ENCODE peak calls at places on chromosomes 13 and 19, in six cellular contexts. M is heart left ventricle, N is Panc1, L is testis, I is left lung, J is suprapubic skin. V is an unnamed sample.

GRCh38 chr19:19279062-19279612 is 6.0 kb upstream of the TM6SF2 start:
- DNase-seq in N (no peak), I (no peak), L (no peak), J (no peak), M (no peak), V (no peak)

GRCh38 chr19:1566392-1567115 is 1.6 kb downstream of the MEX3D start:
- DNase-seq in N (no peak), M (no peak), J (peak), L (peak), I (peak), V (peak)

GRCh38 chr13:74027161-74027779 is 106.9 kb downstream of the KLF12 start:
- DNase-seq in I (no peak), J (no peak), L (no peak), N (no peak), M (no peak), V (no peak)

GRCh38 chr19:7137120-7137519 is 67.6 kb downstream of the ZNF557 start:
- DNase-seq in N (no peak), J (no peak), M (no peak), L (peak), I (no peak), V (no peak)

GRCh38 chr13:28744091-28744536 is 25.3 kb upstream of the SLC46A3 start:
- DNase-seq in L (no peak), I (peak), M (no peak), J (no peak), N (no peak), V (no peak)

GRCh38 chr19:15532779-15533521 is 24.6 kb downstream of the CYP4F22 start:
- DNase-seq in M (no peak), I (no peak), N (no peak), J (no peak), L (no peak), V (no peak)

GRCh38 chr13:38783992-38784875 is 97.4 kb downstream of the FREM2 start:
- DNase-seq in L (no peak), M (peak), I (no peak), J (no peak), N (no peak), V (no peak)

GRCh38 chr13:57629821-57630235 is 1.7 kb upstream of the PCDH17 start:
- DNase-seq in I (peak), N (no peak), J (peak), L (peak), M (peak), V (peak)

GRCh38 chr19:9128171-9128570 is 1.4 kb upstream of the OR7G3 start:
- DNase-seq in J (no peak), L (no peak), N (no peak), I (no peak), M (no peak), V (no peak)

GRCh38 chr19:940591-941291 is 14.9 kb downstream of the ARID3A start:
- DNase-seq in J (peak), L (peak), M (peak), N (no peak), I (peak), V (no peak)

GRCh38 chr19:2827840-2828489 is 8.3 kb downstream of the ZNF554 start:
- DNase-seq in M (no peak), L (no peak), J (no peak), I (no peak), N (no peak), V (no peak)

GRCh38 chr13:47672245-47672975 is 328.7 kb downstream of the SUCLA2 start:
- DNase-seq in I (no peak), M (no peak), L (no peak), J (no peak), N (no peak), V (no peak)

GRCh38 chr19:16957151-16957662 is 68.4 kb downstream of the F2RL3 start:
- DNase-seq in L (peak), J (no peak), I (no peak), M (no peak), N (no peak), V (no peak)

GRCh38 chr13:42524487-42525034 is 49.4 kb upstream of the TNFSF11 start:
- DNase-seq in I (no peak), J (no peak), M (no peak), N (no peak), L (no peak), V (no peak)

GRCh38 chr13:48853381-48854102 is 122.2 kb upstream of the FNDC3A start:
- DNase-seq in M (no peak), L (no peak), I (no peak), N (no peak), J (no peak), V (no peak)

GRCh38 chr13:19713186-19713965 is 69.4 kb downstream of the PSPC1 start:
- DNase-seq in J (no peak), N (no peak), L (no peak), M (no peak), I (no peak), V (no peak)

GRCh38 chr13:38167164-38167822 is 182.4 kb upstream of the UFM1 start:
- DNase-seq in L (no peak), N (no peak), M (no peak), J (no peak), I (no peak), V (no peak)

GRCh38 chr19:17755977-17756670 is 4.8 kb downstream of the FCHO1 start:
- DNase-seq in I (no peak), L (peak), N (no peak), M (no peak), J (no peak), V (no peak)

GRCh38 chr19:19021115-19021514 is 12.2 kb downstream of the SUGP2 start:
- DNase-seq in M (no peak), L (no peak), J (no peak), I (no peak), N (no peak), V (no peak)

GRCh38 chr13:35927554-35927953 is 203.6 kb downstream of the DCLK1 start:
- DNase-seq in J (no peak), N (peak), M (no peak), I (no peak), L (no peak), V (no peak)

GRCh38 chr13:60754211-60754610 is 357.2 kb downstream of the TDRD3 start:
- DNase-seq in I (no peak), N (no peak), J (no peak), L (no peak), M (no peak), V (no peak)

GRCh38 chr13:24630121-24630520 is 50.1 kb upstream of the ATP12A start:
- DNase-seq in L (no peak), J (no peak), M (no peak), N (no peak), I (no peak), V (no peak)

GRCh38 chr19:13095934-13096890 is 6.4 kb downstream of the LYL1 start:
- DNase-seq in I (no peak), L (no peak), J (no peak), N (no peak), M (peak), V (no peak)

GRCh38 chr13:38452656-38453055 is 103.0 kb downstream of the UFM1 start:
- DNase-seq in J (no peak), I (no peak), L (no peak), M (no peak), N (no peak), V (no peak)

GRCh38 chr19:37098570-37098969 is 20.3 kb downstream of the ZNF420 start:
- DNase-seq in N (no peak), L (no peak), I (no peak), M (no peak), J (no peak), V (no peak)

GRCh38 chr13:110422913-110423688 is 116.0 kb downstream of the COL4A2 start:
- DNase-seq in N (no peak), J (no peak), M (no peak), L (no peak), I (no peak), V (peak)

GRCh38 chr19:49339364-49340068 is 4.3 kb downstream of the CD37 start:
- DNase-seq in L (peak), J (peak), M (peak), N (no peak), I (peak), V (peak)

GRCh38 chr19:57106646-57107235 is 13.0 kb upstream of the USP29 start:
- DNase-seq in N (no peak), I (no peak), M (no peak), J (no peak), L (no peak), V (no peak)

GRCh38 chr19:4369109-4369887 is 25.9 kb downstream of the MPND start:
- DNase-seq in L (peak), I (peak), N (no peak), J (peak), M (peak), V (no peak)

GRCh38 chr19:47284324-47284899 is 9.7 kb downstream of the INAFM1 start:
- DNase-seq in L (peak), M (no peak), N (peak), I (no peak), J (no peak), V (no peak)

GRCh38 chr13:110448230-110448629 is 113.3 kb downstream of the RAB20 start:
- DNase-seq in J (no peak), L (no peak), I (no peak), N (no peak), M (no peak), V (peak)

GRCh38 chr19:48722196-48722708 is 2.7 kb upstream of the MAMSTR start:
- DNase-seq in N (no peak), L (no peak), I (no peak), M (no peak), J (no peak), V (no peak)

GRCh38 chr13:97878421-97879375 is 74.8 kb upstream of the IPO5 start:
- DNase-seq in L (no peak), I (no peak), J (no peak), N (no peak), M (no peak), V (no peak)

GRCh38 chr19:32599736-32600157 is 18.8 kb downstream of the PDCD5 start:
- DNase-seq in I (no peak), J (no peak), L (peak), M (no peak), N (peak), V (no peak)

GRCh38 chr19:16588824-16589577 is 16.8 kb upstream of the SLC35E1 start:
- DNase-seq in M (no peak), J (peak), I (no peak), L (peak), N (no peak), V (no peak)

GRCh38 chr13:34347784-34348573 is 530.0 kb downstream of the RFC3 start:
- DNase-seq in I (no peak), N (no peak), M (no peak), J (no peak), L (no peak), V (no peak)

GRCh38 chr13:28273919-28274318 is 135.6 kb downstream of the PAN3 start:
- DNase-seq in M (no peak), L (no peak), I (no peak), N (no peak), J (no peak), V (no peak)

GRCh38 chr13:79485014-79485441 is 4.1 kb downstream of the NDFIP2 start:
- DNase-seq in J (no peak), M (no peak), I (no peak), L (no peak), N (no peak), V (no peak)

DNA sequence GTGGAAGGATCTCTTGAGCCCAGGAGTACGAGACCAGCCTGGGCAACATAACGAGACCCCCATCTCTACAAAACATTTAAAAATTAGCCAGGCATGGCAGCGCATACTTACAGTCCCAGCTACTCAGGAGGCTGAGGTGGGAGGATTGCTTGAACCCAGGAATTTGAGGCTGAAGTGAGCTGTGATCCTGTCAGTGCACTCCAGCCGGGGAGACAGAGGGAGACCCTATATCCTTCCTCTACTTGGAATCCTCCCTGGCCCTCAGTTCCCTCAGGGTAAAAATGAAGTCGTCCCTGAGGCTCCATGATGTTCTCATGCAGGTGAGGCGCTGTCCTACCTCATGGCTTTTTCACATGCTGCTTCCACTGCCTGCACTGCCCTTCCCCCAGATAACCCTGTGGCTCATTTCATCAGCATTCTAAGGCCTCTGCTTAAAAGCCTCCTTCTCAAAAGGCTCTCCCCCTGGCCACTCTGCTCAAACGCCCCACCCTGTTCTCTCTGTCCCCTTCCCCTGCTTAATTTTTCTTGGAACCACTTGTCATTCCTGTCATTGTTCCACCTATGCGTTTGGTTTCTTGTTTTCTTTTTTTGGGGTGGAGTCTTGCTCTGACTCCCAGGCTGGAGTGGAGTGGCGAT is 19.2 kb downstream of the DNM2 start:
- DNase-seq in L (no peak), I (peak), J (no peak), N (no peak), M (no peak), V (no peak)
- H3K27ac ChIP-seq in L (no peak), I (peak), J (no peak), N (no peak), M (peak), V (no peak)

DNA sequence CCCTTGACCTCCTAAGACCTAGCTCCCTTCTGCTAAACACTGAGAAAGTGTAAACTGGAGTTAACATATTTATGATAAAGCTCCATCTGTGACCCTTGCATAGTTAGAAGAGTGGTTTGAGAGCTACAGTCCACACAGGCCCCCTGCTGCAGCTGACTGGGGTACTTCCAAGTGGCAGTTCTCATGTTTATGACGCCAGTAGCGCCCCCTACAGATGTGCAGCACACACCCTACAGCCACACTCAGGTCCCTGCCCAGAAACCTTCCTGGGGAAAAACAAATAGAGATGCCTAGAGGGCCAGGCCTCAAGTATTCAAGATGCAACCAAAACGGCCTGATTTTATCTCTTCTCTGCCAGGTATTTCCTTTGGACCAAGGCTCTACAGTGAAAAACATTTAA is 553.2 kb downstream of the EFNB2 start:
- DNase-seq in J (no peak), M (no peak), L (no peak), N (no peak), I (no peak), V (no peak)
- TF ChIP-seq CTCF in J (no peak), M (no peak), L (no peak), N (no peak), I (no peak), V (no peak)

GRCh38 chr13:50543767-50544166 is 299.7 kb downstream of the DLEU7 start:
- DNase-seq in N (no peak), I (no peak), L (no peak), J (no peak), M (no peak), V (no peak)

GRCh38 chr13:50539791-50540530 is 303.5 kb downstream of the DLEU7 start:
- DNase-seq in J (no peak), L (no peak), I (no peak), N (no peak), M (no peak), V (no peak)

GRCh38 chr13:50549221-50549942 is 294.1 kb downstream of the DLEU7 start:
- DNase-seq in M (no peak), J (no peak), L (no peak), I (no peak), N (no peak), V (no peak)

GRCh38 chr13:50550151-50550550 is 293.3 kb downstream of the DLEU7 start:
- DNase-seq in M (no peak), J (no peak), I (no peak), N (no peak), L (no peak), V (no peak)

GRCh38 chr13:50544226-50544625 is 299.3 kb downstream of the DLEU7 start:
- DNase-seq in I (no peak), M (no peak), J (no peak), N (no peak), L (no peak), V (no peak)
- H3K27ac ChIP-seq in I (no peak), M (no peak), J (no peak), N (no peak), L (no peak), V (no peak)

DNA sequence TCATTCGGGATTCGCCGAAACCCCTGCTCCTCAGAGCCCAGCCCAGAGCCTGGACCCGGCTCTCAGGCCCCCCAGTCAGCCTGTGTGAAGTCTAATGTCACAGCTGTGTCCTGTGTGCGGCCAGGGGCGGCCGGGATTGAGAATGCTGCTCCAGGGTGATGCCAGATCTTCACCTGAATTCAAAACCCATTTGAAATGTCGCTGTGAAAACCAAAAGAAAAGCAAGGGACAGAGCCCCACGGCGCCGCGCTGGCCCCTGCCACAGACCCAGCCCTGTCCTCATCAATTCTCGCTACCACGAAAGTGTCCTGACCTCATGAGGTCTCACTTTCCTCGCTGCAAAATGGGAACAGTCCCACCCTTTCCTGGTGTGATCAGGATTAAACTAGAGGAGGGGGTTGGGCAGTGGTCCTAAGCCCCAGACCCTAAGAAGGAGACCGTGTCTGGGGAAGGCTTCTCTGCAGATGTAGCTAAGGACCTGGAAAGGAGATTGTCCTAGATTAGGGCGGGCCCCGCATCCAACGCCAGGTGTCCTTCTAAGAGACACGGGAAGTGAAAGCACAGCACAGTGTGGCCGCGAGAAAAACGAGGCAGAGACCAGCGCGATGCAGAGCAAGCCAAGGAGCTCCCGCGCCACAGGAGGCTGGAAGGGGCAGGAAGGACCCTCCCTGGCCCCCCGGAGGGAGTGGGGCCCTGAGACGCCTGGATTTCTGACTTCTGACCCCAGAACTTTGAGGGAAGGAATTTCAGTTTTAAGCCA is 34.0 kb upstream of the SPACA7 start:
- DNase-seq in I (no peak), M (no peak), J (no peak), L (no peak), N (no peak), V (peak)
- TF ChIP-seq CTCF in I (no peak), M (no peak), J (no peak), L (no peak), N (no peak), V (no peak)

DNA sequence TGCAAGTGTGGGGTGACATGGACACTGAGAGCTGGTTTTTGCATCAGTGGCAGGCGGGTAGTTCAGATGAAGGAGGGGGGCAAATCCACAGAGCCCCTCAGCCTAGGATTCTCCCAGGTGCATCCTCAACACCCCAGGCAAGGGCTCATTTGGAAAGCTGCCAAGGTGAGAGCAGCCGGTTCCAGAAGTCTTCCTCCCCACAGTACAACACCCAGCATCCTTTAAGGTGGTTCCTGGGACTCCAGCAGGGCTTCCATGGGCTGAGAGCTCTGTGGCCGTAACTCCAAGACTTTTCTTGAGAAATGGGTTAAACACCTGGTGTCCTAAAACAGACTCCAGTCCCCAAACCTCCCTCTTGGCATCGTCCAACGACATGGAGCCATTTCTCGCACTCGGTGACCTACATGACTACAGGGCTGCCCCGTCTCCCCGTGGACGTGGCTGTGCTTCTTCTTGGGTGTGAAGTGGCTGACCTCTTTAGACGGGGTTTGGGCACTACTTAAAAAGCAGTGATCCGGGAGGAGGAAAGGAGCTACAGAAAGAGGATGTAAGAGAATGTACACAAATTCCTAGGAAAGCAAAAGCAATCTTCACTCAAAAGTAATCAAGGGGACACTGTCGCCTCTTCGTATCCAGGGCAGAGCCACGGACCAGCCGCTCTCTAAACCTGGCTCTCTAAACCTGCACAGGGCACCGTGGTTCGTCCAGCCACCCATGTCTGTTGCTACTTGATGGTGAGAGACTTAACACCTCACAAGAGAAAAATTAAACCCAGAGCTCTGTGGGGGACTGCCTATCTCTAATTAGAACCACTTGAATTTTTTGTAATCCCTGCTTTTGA is 25.5 kb downstream of the RANBP3 start:
- DNase-seq in M (no peak), L (no peak), I (no peak), N (no peak), J (no peak), V (no peak)
- H3K27ac ChIP-seq in M (peak), L (no peak), I (peak), N (no peak), J (peak), V (no peak)

GRCh38 chr13:107144432-107144831 is 576.5 kb upstream of the ARGLU1 start:
- DNase-seq in L (no peak), N (no peak), I (no peak), M (no peak), J (no peak), V (no peak)
- TF ChIP-seq CTCF in L (no peak), N (no peak), I (no peak), M (peak), J (no peak), V (no peak)

GRCh38 chr19:42248270-42249148 is 6.1 kb upstream of the GSK3A start:
- DNase-seq in N (no peak), M (no peak), J (no peak), L (no peak), I (no peak), V (no peak)
- H3K27ac ChIP-seq in N (no peak), M (peak), J (peak), L (peak), I (no peak), V (peak)

DNA sequence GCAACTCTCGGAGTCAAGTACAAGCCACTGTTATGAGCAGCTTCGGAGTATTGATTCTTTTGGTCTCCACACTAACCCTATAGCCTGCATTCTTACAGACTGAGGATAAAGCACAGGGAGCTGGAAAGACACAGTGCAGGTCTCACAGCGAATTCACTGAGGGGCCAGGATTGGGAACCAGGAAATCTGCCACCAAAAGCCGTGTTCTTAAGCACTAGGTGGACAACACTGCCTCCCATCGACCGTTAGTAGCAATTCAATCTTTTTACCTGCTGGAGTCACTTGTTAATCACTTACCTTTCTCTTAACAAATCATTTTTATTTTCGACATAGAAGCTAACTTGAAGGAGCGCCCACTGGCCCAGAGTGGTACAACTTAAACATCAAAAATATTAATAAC is 6.3 kb downstream of the PMIS2 start:
- DNase-seq in N (peak), J (no peak), I (no peak), M (no peak), L (peak), V (no peak)
- TF ChIP-seq CTCF in N (peak), J (no peak), I (peak), M (peak), L (peak), V (no peak)

GRCh38 chr13:103692442-103692841 is 626.2 kb upstream of the SLC10A2 start:
- DNase-seq in N (no peak), M (no peak), L (no peak), I (no peak), J (no peak), V (no peak)
- H3K27ac ChIP-seq in N (no peak), M (no peak), L (no peak), I (no peak), J (no peak), V (no peak)